ENCODE peak calls at places on chromosomes 2 and 18, in nine cellular contexts. One of them, this sample, is unnamed.

GRCh38 chr2:156918410-156918809 is 339.1 kb upstream of the GALNT5 start:
- DNase-seq in astrocyte of the spinal cord: peak; percentile 20
- DNase-seq in A673: peak; percentile 11
- DNase-seq in cardiac fibroblast: peak; percentile 63
- DNase-seq in MM.1S: no peak
- DNase-seq in brain microvascular endothelial cell: no peak
- DNase-seq in AG09309: no peak
- DNase-seq in A549: no peak
- DNase-seq in fibroblast of pulmonary artery: peak; percentile 53
- DNase-seq in this sample: no peak

GRCh38 chr2:158432117-158432516 is 24.4 kb downstream of the CCDC148 start:
- DNase-seq in astrocyte of the spinal cord: no peak
- DNase-seq in A673: no peak
- DNase-seq in cardiac fibroblast: no peak
- DNase-seq in MM.1S: no peak
- DNase-seq in brain microvascular endothelial cell: no peak
- DNase-seq in AG09309: no peak
- DNase-seq in A549: no peak
- DNase-seq in fibroblast of pulmonary artery: no peak
- DNase-seq in this sample: no peak

GRCh38 chr2:219484343-219485200 is 14.1 kb upstream of the GMPPA start:
- DNase-seq in astrocyte of the spinal cord: no peak
- DNase-seq in A673: no peak
- DNase-seq in cardiac fibroblast: no peak
- DNase-seq in MM.1S: no peak
- DNase-seq in brain microvascular endothelial cell: no peak
- DNase-seq in AG09309: no peak
- DNase-seq in A549: no peak
- DNase-seq in fibroblast of pulmonary artery: no peak
- DNase-seq in this sample: peak; percentile 59

GRCh38 chr2:193303464-193303863 is 1108.7 kb upstream of the TMEFF2 start:
- DNase-seq in astrocyte of the spinal cord: no peak
- DNase-seq in A673: no peak
- DNase-seq in cardiac fibroblast: no peak
- DNase-seq in MM.1S: no peak
- DNase-seq in brain microvascular endothelial cell: no peak
- DNase-seq in AG09309: no peak
- DNase-seq in A549: no peak
- DNase-seq in fibroblast of pulmonary artery: no peak
- DNase-seq in this sample: no peak

GRCh38 chr2:142754182-142754581 is 123.3 kb upstream of the KYNU start:
- DNase-seq in astrocyte of the spinal cord: peak; percentile 22
- DNase-seq in A673: no peak
- DNase-seq in cardiac fibroblast: peak; percentile 46
- DNase-seq in MM.1S: no peak
- DNase-seq in brain microvascular endothelial cell: no peak
- DNase-seq in AG09309: no peak
- DNase-seq in A549: peak; percentile 78
- DNase-seq in fibroblast of pulmonary artery: no peak
- DNase-seq in this sample: no peak

GRCh38 chr2:241609859-241610793 is 26.8 kb downstream of the THAP4 start:
- DNase-seq in astrocyte of the spinal cord: peak; percentile 84
- DNase-seq in A673: peak; percentile 93
- DNase-seq in cardiac fibroblast: peak; percentile 81
- DNase-seq in MM.1S: peak; percentile 63
- DNase-seq in brain microvascular endothelial cell: peak; percentile 71
- DNase-seq in AG09309: peak; percentile 11
- DNase-seq in A549: no peak
- DNase-seq in fibroblast of pulmonary artery: peak; percentile 82
- DNase-seq in this sample: peak; percentile 94

GRCh38 chr2:236840215-236840614 is 245.5 kb upstream of the COPS8 start:
- DNase-seq in astrocyte of the spinal cord: no peak
- DNase-seq in A673: no peak
- DNase-seq in cardiac fibroblast: no peak
- DNase-seq in MM.1S: no peak
- DNase-seq in brain microvascular endothelial cell: no peak
- DNase-seq in AG09309: no peak
- DNase-seq in A549: no peak
- DNase-seq in fibroblast of pulmonary artery: no peak
- DNase-seq in this sample: no peak

GRCh38 chr18:76441002-76441667 is 53.9 kb downstream of the ZNF516 start:
- DNase-seq in astrocyte of the spinal cord: no peak
- DNase-seq in A673: no peak
- DNase-seq in cardiac fibroblast: no peak
- DNase-seq in MM.1S: no peak
- DNase-seq in brain microvascular endothelial cell: no peak
- DNase-seq in AG09309: no peak
- DNase-seq in A549: no peak
- DNase-seq in fibroblast of pulmonary artery: no peak
- DNase-seq in this sample: no peak

GRCh38 chr2:191854385-191855372 is 7.8 kb upstream of the CAVIN2 start:
- DNase-seq in astrocyte of the spinal cord: peak; percentile 27
- DNase-seq in A673: no peak
- DNase-seq in cardiac fibroblast: peak; percentile 46
- DNase-seq in MM.1S: no peak
- DNase-seq in brain microvascular endothelial cell: no peak
- DNase-seq in AG09309: no peak
- DNase-seq in A549: no peak
- DNase-seq in fibroblast of pulmonary artery: peak; percentile 77
- DNase-seq in this sample: no peak

GRCh38 chr2:239688098-239688497 is 287.3 kb upstream of the HDAC4 start:
- DNase-seq in astrocyte of the spinal cord: no peak
- DNase-seq in A673: peak; percentile 5
- DNase-seq in cardiac fibroblast: no peak
- DNase-seq in MM.1S: no peak
- DNase-seq in brain microvascular endothelial cell: no peak
- DNase-seq in AG09309: no peak
- DNase-seq in A549: peak; percentile 29
- DNase-seq in fibroblast of pulmonary artery: no peak
- DNase-seq in this sample: peak; percentile 21

GRCh38 chr2:9465170-9465569 is 9.2 kb upstream of the IAH1 start:
- DNase-seq in astrocyte of the spinal cord: no peak
- DNase-seq in A673: no peak
- DNase-seq in cardiac fibroblast: no peak
- DNase-seq in MM.1S: no peak
- DNase-seq in brain microvascular endothelial cell: no peak
- DNase-seq in AG09309: no peak
- DNase-seq in A549: no peak
- DNase-seq in fibroblast of pulmonary artery: no peak
- DNase-seq in this sample: no peak

GRCh38 chr2:216404010-216404618 is 8.2 kb upstream of the SMARCAL1 start:
- DNase-seq in astrocyte of the spinal cord: peak; percentile 33
- DNase-seq in A673: peak; percentile 54
- DNase-seq in cardiac fibroblast: peak; percentile 64
- DNase-seq in MM.1S: peak; percentile 46
- DNase-seq in brain microvascular endothelial cell: peak; percentile 32
- DNase-seq in AG09309: no peak
- DNase-seq in A549: peak; percentile 33
- DNase-seq in fibroblast of pulmonary artery: peak; percentile 58
- DNase-seq in this sample: peak; percentile 38

GRCh38 chr2:30273574-30273929 is 42.2 kb downstream of the LBH start:
- DNase-seq in astrocyte of the spinal cord: no peak
- DNase-seq in A673: no peak
- DNase-seq in cardiac fibroblast: peak; percentile 52
- DNase-seq in MM.1S: no peak
- DNase-seq in brain microvascular endothelial cell: no peak
- DNase-seq in AG09309: no peak
- DNase-seq in A549: peak; percentile 91
- DNase-seq in fibroblast of pulmonary artery: no peak
- DNase-seq in this sample: no peak

GRCh38 chr2:134489732-134490384 is 228.9 kb downstream of the TMEM163 start:
- DNase-seq in astrocyte of the spinal cord: no peak
- DNase-seq in A673: no peak
- DNase-seq in cardiac fibroblast: no peak
- DNase-seq in MM.1S: no peak
- DNase-seq in brain microvascular endothelial cell: no peak
- DNase-seq in AG09309: no peak
- DNase-seq in A549: no peak
- DNase-seq in fibroblast of pulmonary artery: no peak
- DNase-seq in this sample: no peak

GRCh38 chr18:46833899-46834298 is 77.0 kb upstream of the ST8SIA5 start:
- DNase-seq in astrocyte of the spinal cord: no peak
- DNase-seq in A673: no peak
- DNase-seq in cardiac fibroblast: no peak
- DNase-seq in MM.1S: no peak
- DNase-seq in brain microvascular endothelial cell: no peak
- DNase-seq in AG09309: no peak
- DNase-seq in A549: no peak
- DNase-seq in fibroblast of pulmonary artery: no peak
- DNase-seq in this sample: no peak

GRCh38 chr2:80374105-80374504 is 69.6 kb upstream of the LRRTM1 start:
- DNase-seq in astrocyte of the spinal cord: no peak
- DNase-seq in A673: no peak
- DNase-seq in cardiac fibroblast: no peak
- DNase-seq in MM.1S: no peak
- DNase-seq in brain microvascular endothelial cell: no peak
- DNase-seq in AG09309: no peak
- DNase-seq in A549: no peak
- DNase-seq in fibroblast of pulmonary artery: no peak
- DNase-seq in this sample: no peak

GRCh38 chr2:224887159-224887558 is 155.1 kb downstream of the DOCK10 start:
- DNase-seq in astrocyte of the spinal cord: peak; percentile 78
- DNase-seq in A673: no peak
- DNase-seq in cardiac fibroblast: peak; percentile 73
- DNase-seq in MM.1S: no peak
- DNase-seq in brain microvascular endothelial cell: no peak
- DNase-seq in AG09309: peak; percentile 89
- DNase-seq in A549: no peak
- DNase-seq in fibroblast of pulmonary artery: peak; percentile 54
- DNase-seq in this sample: no peak
- TF ChIP-seq CTCF in astrocyte of the spinal cord: peak; percentile 46
- TF ChIP-seq CTCF in A673: peak; percentile 19
- TF ChIP-seq CTCF in cardiac fibroblast: peak; percentile 42
- TF ChIP-seq CTCF in MM.1S: peak; percentile 8
- TF ChIP-seq CTCF in brain microvascular endothelial cell: peak; percentile 54
- TF ChIP-seq CTCF in AG09309: peak; percentile 62
- TF ChIP-seq CTCF in A549: no peak
- TF ChIP-seq CTCF in fibroblast of pulmonary artery: peak; percentile 1
- TF ChIP-seq CTCF in this sample: no peak

DNA sequence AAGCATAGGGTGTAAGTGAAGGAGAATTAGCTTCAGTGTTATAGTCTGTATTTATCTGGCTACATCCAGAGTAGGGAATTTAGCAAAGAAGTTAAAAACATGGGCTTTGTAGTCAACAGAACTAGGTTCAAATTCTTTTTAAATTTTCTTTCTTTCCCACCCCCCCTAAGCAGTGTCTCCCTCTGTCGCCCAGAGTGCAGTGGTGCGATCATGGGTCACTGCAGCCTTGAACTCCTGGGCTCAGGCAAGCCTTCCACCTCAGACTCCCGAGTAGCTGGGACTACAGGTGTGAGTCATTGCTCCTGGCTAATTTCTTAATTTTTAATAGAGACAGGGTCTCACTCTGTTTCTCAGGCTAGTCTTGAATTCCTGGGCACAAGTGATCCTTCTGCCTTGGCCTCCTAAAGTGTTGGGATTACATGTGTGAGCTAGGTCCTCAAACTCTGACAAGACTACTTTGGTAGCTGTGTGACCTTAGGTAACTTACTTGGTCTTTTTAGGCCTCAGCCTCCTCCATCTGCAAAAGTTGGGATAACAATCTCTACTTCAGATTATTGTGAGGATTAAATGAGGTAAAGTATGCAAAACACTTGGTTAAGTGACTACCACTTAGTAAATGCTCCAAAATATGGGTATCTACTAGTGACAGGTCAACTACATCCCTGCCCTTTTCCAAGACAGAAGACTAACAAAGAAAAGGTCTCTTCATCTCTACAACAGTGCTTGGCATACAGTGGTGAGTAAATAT is 17.8 kb downstream of the DOK1 start:
- DNase-seq in astrocyte of the spinal cord: no peak
- DNase-seq in A673: no peak
- DNase-seq in cardiac fibroblast: no peak
- DNase-seq in MM.1S: no peak
- DNase-seq in brain microvascular endothelial cell: no peak
- DNase-seq in AG09309: no peak
- DNase-seq in A549: no peak
- DNase-seq in fibroblast of pulmonary artery: no peak
- DNase-seq in this sample: no peak
- TF ChIP-seq CTCF in astrocyte of the spinal cord: no peak
- TF ChIP-seq CTCF in A673: no peak
- TF ChIP-seq CTCF in cardiac fibroblast: peak; percentile 15
- TF ChIP-seq CTCF in MM.1S: no peak
- TF ChIP-seq CTCF in brain microvascular endothelial cell: no peak
- TF ChIP-seq CTCF in AG09309: no peak
- TF ChIP-seq CTCF in A549: no peak
- TF ChIP-seq CTCF in fibroblast of pulmonary artery: no peak
- TF ChIP-seq CTCF in this sample: peak; percentile 9

DNA sequence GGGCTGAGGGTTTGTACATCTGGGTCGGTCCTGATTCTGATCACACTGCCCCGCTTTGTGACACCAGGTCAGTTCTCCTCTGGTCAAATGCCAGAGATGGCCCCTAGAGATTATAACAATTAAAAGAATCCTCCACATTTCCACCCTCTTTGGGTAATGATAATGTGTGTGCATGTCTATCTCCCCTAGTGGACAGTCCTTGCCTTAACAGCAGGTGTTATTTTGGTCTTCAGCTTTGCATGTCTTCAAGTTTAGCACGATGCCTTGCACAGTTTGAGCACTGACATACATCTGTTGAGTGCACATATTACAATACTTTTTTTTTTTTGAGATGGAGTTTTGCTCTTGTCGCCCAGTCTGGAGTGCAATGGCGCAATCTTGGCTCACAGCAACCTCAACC is 25.7 kb upstream of the COX7A2L start:
- DNase-seq in astrocyte of the spinal cord: no peak
- DNase-seq in A673: peak; percentile 21
- DNase-seq in cardiac fibroblast: peak; percentile 11
- DNase-seq in MM.1S: no peak
- DNase-seq in brain microvascular endothelial cell: no peak
- DNase-seq in AG09309: no peak
- DNase-seq in A549: peak; percentile 45
- DNase-seq in fibroblast of pulmonary artery: no peak
- DNase-seq in this sample: no peak
- TF ChIP-seq CTCF in astrocyte of the spinal cord: peak; percentile 36
- TF ChIP-seq CTCF in A673: peak; percentile 63
- TF ChIP-seq CTCF in cardiac fibroblast: peak; percentile 49
- TF ChIP-seq CTCF in MM.1S: peak; percentile 40
- TF ChIP-seq CTCF in brain microvascular endothelial cell: peak; percentile 57
- TF ChIP-seq CTCF in AG09309: peak; percentile 38
- TF ChIP-seq CTCF in A549: peak; percentile 27
- TF ChIP-seq CTCF in fibroblast of pulmonary artery: peak; percentile 44
- TF ChIP-seq CTCF in this sample: peak; percentile 29

GRCh38 chr2:20103514-20103913 is 52.1 kb upstream of the LAPTM4A start:
- DNase-seq in astrocyte of the spinal cord: no peak
- DNase-seq in A673: no peak
- DNase-seq in cardiac fibroblast: peak; percentile 50
- DNase-seq in MM.1S: peak; percentile 56
- DNase-seq in brain microvascular endothelial cell: peak; percentile 25
- DNase-seq in AG09309: peak; percentile 27
- DNase-seq in A549: peak; percentile 80
- DNase-seq in fibroblast of pulmonary artery: peak; percentile 43
- DNase-seq in this sample: no peak
- TF ChIP-seq CTCF in astrocyte of the spinal cord: peak; percentile 22
- TF ChIP-seq CTCF in A673: peak; percentile 20
- TF ChIP-seq CTCF in cardiac fibroblast: peak; percentile 29
- TF ChIP-seq CTCF in MM.1S: peak; percentile 68
- TF ChIP-seq CTCF in brain microvascular endothelial cell: peak; percentile 33
- TF ChIP-seq CTCF in AG09309: peak; percentile 51
- TF ChIP-seq CTCF in A549: peak; percentile 72
- TF ChIP-seq CTCF in fibroblast of pulmonary artery: peak; percentile 31
- TF ChIP-seq CTCF in this sample: no peak

This sample was measured in nephron progenitor cell.